ENCODE peak calls at places on chromosomes 5 and 9, in five cellular contexts. P, U, L, Q and C are unnamed samples. For H3K4me1, the result is how much of the 10 kb centered on the place peaks cover.

GRCh38 chr5:19802686-19803085 is 185.3 kb downstream of the CDH18 start:
- DNase-seq in U (no peak), P (no peak), L (no peak), Q (no peak), C (no peak)

GRCh38 chr9:477146-477545 is 262.5 kb downstream of the DOCK8 start:
- DNase-seq in P (no peak), Q (no peak), U (no peak), L (no peak), C (peak)

GRCh38 chr5:119313876-119314605 is 41.8 kb upstream of the TNFAIP8 start:
- DNase-seq in L (no peak), U (no peak), Q (no peak), P (no peak), C (no peak)

GRCh38 chr9:6944093-6944551 is 186.3 kb downstream of the KDM4C start:
- DNase-seq in U (no peak), P (no peak), L (no peak), Q (no peak), C (no peak)

GRCh38 chr5:160843240-160843639 is 8.8 kb downstream of the ATP10B start:
- DNase-seq in U (no peak), Q (no peak), L (no peak), P (no peak), C (no peak)

GRCh38 chr9:30178586-30178985 is 2205.9 kb upstream of the ACO1 start:
- DNase-seq in P (no peak), L (no peak), Q (no peak), U (no peak), C (no peak)

GRCh38 chr9:80197661-80198060 is 625.9 kb downstream of the TLE4 start:
- DNase-seq in P (no peak), U (no peak), Q (no peak), L (no peak), C (no peak)

GRCh38 chr9:136990233-136990911 is 1.9 kb upstream of the PAXX start:
- DNase-seq in P (no peak), U (no peak), L (no peak), Q (no peak), C (no peak)

GRCh38 chr9:79353856-79354520 is 217.8 kb upstream of the TLE4 start:
- DNase-seq in P (no peak), Q (no peak), U (no peak), L (no peak), C (no peak)

GRCh38 chr5:345404-346195 is 24.1 kb downstream of the AHRR start:
- DNase-seq in P (no peak), L (no peak), Q (no peak), U (no peak), C (no peak)

GRCh38 chr5:6488021-6488420 is 39.4 kb downstream of the UBE2QL1 start:
- DNase-seq in P (no peak), Q (no peak), U (no peak), L (no peak), C (no peak)

GRCh38 chr5:136200130-136200529 is 7.2 kb upstream of the SMIM32 start:
- DNase-seq in U (no peak), P (no peak), Q (no peak), L (no peak), C (no peak)

GRCh38 chr5:79857692-79858091 is 133.4 kb downstream of the MTX3 start:
- DNase-seq in P (no peak), L (no peak), U (no peak), Q (no peak), C (no peak)

GRCh38 chr9:22097712-22098111 is 88.6 kb upstream of the CDKN2B start:
- DNase-seq in Q (no peak), L (no peak), U (no peak), P (no peak), C (no peak)

GRCh38 chr9:116260531-116260930 is 106.9 kb downstream of the PAPPA start:
- DNase-seq in U (no peak), Q (no peak), P (no peak), L (no peak), C (no peak)

GRCh38 chr5:36383942-36384341 is 82.2 kb upstream of the RANBP3L start:
- DNase-seq in L (no peak), Q (no peak), U (no peak), P (no peak), C (no peak)

GRCh38 chr9:115604831-115605483 is 487.0 kb upstream of the TNC start:
- DNase-seq in Q (no peak), P (no peak), L (no peak), U (no peak), C (no peak)

GRCh38 chr9:134262035-134262434 is 64.2 kb upstream of the RXRA start:
- DNase-seq in Q (no peak), L (no peak), P (no peak), U (no peak), C (no peak)

GRCh38 chr9:23851024-23851629 is 25.1 kb upstream of the ELAVL2 start:
- DNase-seq in U (peak), Q (no peak), L (no peak), P (no peak), C (no peak)

GRCh38 chr9:113692264-113692663 is 183.8 kb upstream of the ZNF618 start:
- DNase-seq in U (no peak), L (no peak), Q (no peak), P (no peak), C (no peak)

GRCh38 chr5:111742595-111742994 is 14.4 kb downstream of the NREP start:
- DNase-seq in Q (peak), P (peak), L (no peak), U (no peak), C (peak)

GRCh38 chr5:174082286-174082685 is 36.8 kb downstream of the NSG2 start:
- DNase-seq in L (no peak), U (no peak), P (no peak), Q (no peak), C (no peak)

GRCh38 chr5:180330810-180331646 is 22.1 kb downstream of the GFPT2 start:
- DNase-seq in Q (peak), U (peak), L (no peak), P (peak), C (no peak)

GRCh38 chr5:163585206-163585605 is 79.8 kb downstream of the MAT2B start:
- DNase-seq in Q (no peak), P (no peak), U (no peak), L (no peak), C (no peak)

GRCh38 chr5:44945743-44946142 is 137.0 kb downstream of the MRPS30 start:
- DNase-seq in Q (no peak), U (no peak), P (no peak), L (no peak), C (no peak)

GRCh38 chr5:139383275-139383992 is at the start of gene SLC23A1:
- DNase-seq in Q (no peak), P (peak), U (no peak), L (no peak), C (no peak)

GRCh38 chr5:95631991-95632675 is 12.2 kb downstream of the GPR150 start:
- DNase-seq in P (no peak), Q (no peak), U (no peak), L (peak), C (no peak)

GRCh38 chr5:171720086-171720485 is 65.5 kb upstream of the SMIM23 start:
- DNase-seq in L (no peak), P (no peak), U (no peak), Q (no peak), C (no peak)

GRCh38 chr5:111511174-111512025 is 935 bp downstream of the STARD4 start:
- DNase-seq in Q (no peak), P (no peak), U (no peak), L (no peak), C (no peak)

GRCh38 chr5:52875827-52876226 is 88.1 kb downstream of the ITGA1 start:
- DNase-seq in U (no peak), P (no peak), Q (no peak), L (no peak), C (no peak)

GRCh38 chr5:2894347-2895135 is 143.1 kb upstream of the IRX2 start:
- DNase-seq in U (no peak), P (no peak), L (no peak), Q (no peak), C (no peak)

GRCh38 chr9:131732061-131732526 is 7.8 kb downstream of the RAPGEF1 start:
- DNase-seq in L (no peak), U (peak), Q (no peak), P (no peak), C (no peak)

GRCh38 chr9:16726023-16726422 is 144.4 kb downstream of the BNC2 start:
- DNase-seq in Q (no peak), L (no peak), P (no peak), U (no peak), C (no peak)

GRCh38 chr5:114360816-114361723 is 800 bp upstream of the KCNN2 start:
- DNase-seq in L (no peak), U (no peak), Q (peak), P (peak), C (peak)

GRCh38 chr5:27191786-27192505 is 153.6 kb upstream of the CDH9 start:
- DNase-seq in Q (no peak), U (no peak), L (no peak), P (no peak), C (peak)

GRCh38 chr5:168624850-168625357 is 45.7 kb upstream of the PANK3 start:
- DNase-seq in Q (no peak), U (no peak), P (no peak), L (no peak), C (no peak)

GRCh38 chr9:114371986-114372917 is 15.5 kb downstream of the AKNA start:
- DNase-seq in L (peak), P (peak), U (peak), Q (no peak), C (no peak)

DNA sequence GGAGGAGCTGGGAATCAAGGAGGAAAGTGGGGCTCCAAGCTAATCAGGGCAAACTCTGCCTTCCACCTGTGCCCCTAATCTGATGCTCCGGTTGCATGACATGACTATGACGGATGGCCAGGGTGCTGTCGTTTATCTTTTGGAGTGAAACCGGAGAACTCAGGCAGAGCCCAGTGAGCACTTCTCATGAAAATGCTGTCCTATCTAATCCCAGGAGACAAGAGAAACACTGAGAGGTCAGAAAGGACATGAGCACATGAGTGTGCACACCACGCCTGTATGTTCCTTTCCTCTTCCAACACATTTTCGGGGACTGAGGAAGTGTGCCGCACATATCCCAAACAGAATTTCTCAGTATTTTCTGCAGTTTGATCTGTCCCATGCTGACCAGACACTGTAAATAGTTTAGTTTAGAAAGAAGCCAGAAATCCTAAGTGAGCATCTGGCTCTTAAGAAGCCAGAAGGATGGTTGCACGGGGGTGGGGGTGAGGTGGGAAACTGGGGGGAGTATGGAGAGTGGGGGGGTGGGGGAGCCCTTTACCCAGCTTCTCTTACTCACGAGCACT is 217.1 kb downstream of the TSSK1B start:
- DNase-seq in U (no peak), L (no peak), Q (no peak), P (no peak), C (no peak)
- H3K4me1 ChIP-seq in U (under half), L (under half), Q (under half), P (under half), C (half or more)

GRCh38 chr9:35142037-35142436 is 19.8 kb upstream of the UNC13B start:
- DNase-seq in U (no peak), Q (no peak), L (no peak), P (no peak), C (no peak)
- H3K4me3 ChIP-seq in U (no peak), Q (no peak), L (no peak), P (no peak), C (no peak)

GRCh38 chr9:95017062-95017461 is 290.6 kb downstream of the AOPEP start:
- DNase-seq in P (no peak), Q (no peak), L (no peak), U (no peak), C (no peak)
- H3K4me1 ChIP-seq in P (under half), Q (half or more), L (under half), U (half or more), C (under half)

GRCh38 chr5:143425835-143426234 is 22.3 kb upstream of the NR3C1 start:
- DNase-seq in L (no peak), U (no peak), P (no peak), Q (no peak), C (no peak)
- H3K4me3 ChIP-seq in L (no peak), U (no peak), P (no peak), Q (no peak), C (no peak)

DNA sequence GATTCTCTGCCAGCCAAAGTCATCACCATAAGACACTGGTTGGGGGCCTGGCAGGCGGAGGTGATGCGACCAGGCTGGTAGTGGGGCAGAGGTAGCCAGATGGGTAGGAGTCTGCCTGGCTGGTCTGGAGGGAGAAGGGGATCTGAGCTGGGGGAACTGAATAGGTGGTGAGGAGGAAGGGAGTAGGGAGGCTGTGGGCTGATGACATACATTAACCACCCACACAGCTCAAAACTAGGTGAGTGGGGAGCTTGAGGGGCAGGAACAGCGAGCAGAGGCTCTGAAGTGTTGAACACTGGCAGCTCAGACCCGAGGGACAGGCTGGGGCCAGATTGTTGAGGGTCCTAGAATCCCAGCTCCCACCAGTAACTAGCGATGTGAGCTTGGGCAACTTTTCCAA is 80.9 kb downstream of the DAB2IP start:
- DNase-seq in P (no peak), Q (no peak), U (no peak), L (no peak), C (no peak)
- H3K4me1 ChIP-seq in P (under half), Q (under half), U (half or more), L (under half), C (under half)

GRCh38 chr9:86516564-86516963 is 162.4 kb upstream of the TUT7 start:
- DNase-seq in U (no peak), L (no peak), Q (no peak), P (no peak), C (no peak)
- H3K4me3 ChIP-seq in U (no peak), L (no peak), Q (no peak), P (no peak), C (no peak)

GRCh38 chr9:33820231-33820745 is 3.3 kb downstream of the UBE2R2 start:
- DNase-seq in L (no peak), P (no peak), U (no peak), Q (no peak), C (no peak)

GRCh38 chr9:33816327-33817252 is at the start of gene UBE2R2:
- DNase-seq in Q (peak), P (peak), L (peak), U (peak), C (peak)

GRCh38 chr9:33818167-33818831 is 1.3 kb downstream of the UBE2R2 start:
- DNase-seq in P (peak), U (no peak), L (no peak), Q (no peak), C (peak)

GRCh38 chr9:33817327-33818166 is 587 bp downstream of the UBE2R2 start:
- DNase-seq in P (peak), Q (peak), U (peak), L (peak), C (peak)

GRCh38 chr9:33818832-33819500 is 2.0 kb downstream of the UBE2R2 start:
- DNase-seq in U (no peak), L (no peak), Q (no peak), P (no peak), C (no peak)
- H3K4me1 ChIP-seq in U (under half), L (under half), Q (under half), P (under half), C (under half)

DNA sequence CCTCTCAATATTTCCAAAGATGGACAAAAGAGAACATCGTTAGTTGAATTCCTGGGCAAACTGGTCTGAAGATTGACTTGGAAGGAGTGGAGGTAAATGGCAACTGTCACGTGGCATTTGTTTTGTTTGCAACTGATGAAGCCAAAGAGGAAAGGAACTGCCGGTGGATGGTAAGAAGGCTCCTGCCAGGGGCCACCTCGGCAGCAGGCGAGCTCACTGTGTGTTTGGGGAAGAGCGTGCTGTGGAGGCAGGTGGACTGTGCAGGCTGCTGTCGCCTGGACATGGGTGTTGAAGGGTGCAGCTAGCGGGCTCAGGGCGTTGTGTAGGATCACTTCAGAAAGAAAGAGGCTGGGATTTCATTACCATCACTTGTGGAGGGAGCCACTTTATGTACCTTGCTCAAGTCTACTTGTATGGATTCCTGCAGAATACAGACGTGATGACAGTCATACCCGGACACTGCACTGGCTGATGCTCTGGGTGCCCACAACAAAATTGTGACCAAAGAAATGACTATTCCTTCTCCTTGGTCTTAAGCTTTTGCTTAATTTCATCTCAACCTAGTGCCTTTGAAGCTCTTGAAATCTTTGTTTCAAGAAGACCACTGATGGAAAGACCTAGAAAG is 72.7 kb downstream of the MAP1B start:
- DNase-seq in P (no peak), L (no peak), Q (no peak), U (no peak), C (no peak)
- H3K4me3 ChIP-seq in P (peak), L (no peak), Q (no peak), U (no peak), C (no peak)

GRCh38 chr9:89637787-89638186 is 33.0 kb downstream of the GADD45G start:
- DNase-seq in U (no peak), Q (no peak), L (no peak), P (no peak), C (no peak)
- H3K4me1 ChIP-seq in U (under half), Q (under half), L (under half), P (under half), C (under half)